ENCODE peak calls at places on chromosomes 16 and 17, in five cellular contexts. C is HepG2, B is SK-N-SH, F is GM12878, G is K562. J is an unnamed sample.

GRCh38 chr17:40796846-40797245 is 2.9 kb downstream of the KRT28 start:
- DNase-seq in C (no peak), B (no peak), F (no peak), G (no peak), J (no peak)

GRCh38 chr17:72381597-72382397 is 261.0 kb downstream of the SOX9 start:
- DNase-seq in C (no peak), B (peak; percentile 54), F (no peak), G (no peak), J (peak; percentile 80)

GRCh38 chr17:78329263-78330059 is 30.4 kb downstream of the SOCS3 start:
- DNase-seq in C (no peak), B (peak; percentile 41), F (no peak), G (no peak), J (peak; percentile 76)

GRCh38 chr17:2909853-2910234 is 113.6 kb downstream of the RAP1GAP2 start:
- DNase-seq in C (no peak), B (no peak), F (no peak), G (no peak), J (no peak)

GRCh38 chr16:61730997-61731396 is 305.2 kb downstream of the CDH8 start:
- DNase-seq in C (no peak), B (no peak), F (no peak), G (no peak), J (no peak)

GRCh38 chr16:51854401-51854951 is 692.5 kb downstream of the TOX3 start:
- DNase-seq in C (no peak), B (no peak), F (no peak), G (no peak), J (no peak)

GRCh38 chr17:27247071-27247957 is 46.6 kb upstream of the WSB1 start:
- DNase-seq in C (peak; percentile 89), B (no peak), F (no peak), G (no peak), J (no peak)

GRCh38 chr16:23509763-23510153 is 536 bp downstream of the GGA2 start:
- DNase-seq in C (no peak), B (no peak), F (no peak), G (peak; percentile 65), J (no peak)

GRCh38 chr17:29124931-29125270 is 55.3 kb downstream of the MYO18A start:
- DNase-seq in C (no peak), B (no peak), F (no peak), G (peak; percentile 81), J (no peak)

GRCh38 chr17:29069526-29070041 is 26.6 kb downstream of the PIPOX start:
- DNase-seq in C (no peak), B (no peak), F (no peak), G (peak; percentile 86), J (no peak)

GRCh38 chr17:4020096-4020495 is 55.9 kb upstream of the ATP2A3 start:
- DNase-seq in C (no peak), B (no peak), F (no peak), G (no peak), J (no peak)
- TF ChIP-seq ZBTB33 in C (no peak), B (no peak), F (no peak), G (no peak), J (no peak)

GRCh38 chr17:62178579-62178978 is 113.5 kb upstream of the MED13 start:
- DNase-seq in C (no peak), B (no peak), F (no peak), G (no peak), J (no peak)
- TF ChIP-seq ZBTB33 in C (no peak), B (no peak), F (no peak), G (no peak), J (no peak)

GRCh38 chr16:56919099-56919800 is 12.7 kb upstream of the HERPUD1 start:
- DNase-seq in C (peak; percentile 88), B (no peak), F (no peak), G (no peak), J (no peak)
- TF ChIP-seq ZBTB33 in C (peak; percentile 68), B (no peak), F (no peak), G (no peak), J (no peak)

GRCh38 chr16:1794221-1794871 is 841 bp upstream of the IGFALS start:
- DNase-seq in C (peak; percentile 85), B (no peak), F (no peak), G (no peak), J (no peak)
- TF ChIP-seq ZBTB33 in C (no peak), B (no peak), F (no peak), G (no peak), J (no peak)

GRCh38 chr17:52841971-52842370 is 683.5 kb upstream of the CA10 start:
- DNase-seq in C (no peak), B (no peak), F (no peak), G (no peak), J (no peak)

GRCh38 chr17:52831536-52831935 is 673.0 kb upstream of the CA10 start:
- DNase-seq in C (no peak), B (no peak), F (no peak), G (no peak), J (no peak)

DNA sequence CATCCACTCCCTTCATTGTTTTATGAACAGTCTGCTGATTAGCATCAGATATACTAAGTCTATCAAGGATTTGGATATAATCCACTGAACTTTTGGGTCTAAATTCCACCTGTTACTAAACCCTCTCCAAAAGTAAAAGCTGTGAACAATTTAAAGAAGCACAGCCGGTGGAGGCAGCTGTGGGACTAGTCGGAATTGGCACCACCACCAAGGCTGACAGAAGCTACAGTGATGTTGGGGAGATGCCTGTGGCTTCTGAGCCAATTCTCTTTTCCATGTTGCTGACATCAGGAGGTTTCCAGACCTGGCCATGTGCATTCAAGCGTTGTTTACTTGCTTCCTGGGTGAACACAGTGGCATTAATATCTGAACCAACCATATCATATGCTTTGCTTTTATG is 679.0 kb upstream of the CA10 start:
- DNase-seq in C (no peak), B (no peak), F (no peak), G (no peak), J (no peak)
- TF ChIP-seq ZBTB33 in C (no peak), B (no peak), F (no peak), G (no peak), J (no peak)

DNA sequence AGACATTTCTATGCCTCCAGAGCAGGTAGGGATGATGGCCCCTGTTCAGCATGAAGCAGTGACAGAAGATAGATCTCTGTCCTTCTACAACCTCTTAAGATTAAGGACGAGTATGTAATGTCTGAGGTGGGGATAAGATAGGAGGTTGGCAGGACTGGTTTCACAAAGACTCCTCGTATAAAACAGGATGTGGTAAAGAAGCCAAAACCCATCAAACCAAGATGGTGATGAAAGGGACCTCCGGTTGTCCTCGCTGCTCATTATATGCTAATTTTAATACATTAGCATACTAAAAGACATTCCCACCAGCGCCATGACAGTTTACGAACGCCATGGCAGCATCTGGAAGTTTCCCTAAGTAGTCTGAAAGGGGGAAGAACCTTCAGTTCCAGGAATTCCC is 27.2 kb downstream of the MIS12 start:
- DNase-seq in C (no peak), B (no peak), F (no peak), G (no peak), J (no peak)
- TF ChIP-seq ZBTB33 in C (no peak), B (no peak), F (no peak), G (no peak), J (no peak)